ENCODE peak calls at places on chromosome 12, in six cellular contexts. Z is neuronal stem cell, E is H9, T is IMR-90, R is trophoblast cell, D is H1. V is an unnamed sample. For H3K4me1, the result is how much of the 10 kb centered on the place peaks cover.

GRCh38 chr12:130602251-130602650 is 113.8 kb downstream of the RIMBP2 start:
- DNase-seq in Z (no peak), E (no peak), T (no peak), R (no peak), D (no peak), V (no peak)

GRCh38 chr12:9064201-9064814 is 51.4 kb downstream of the A2M start:
- DNase-seq in Z (peak), E (peak), T (peak), R (peak), D (no peak), V (peak)

GRCh38 chr12:106097011-106097410 is 41.7 kb downstream of the NUAK1 start:
- DNase-seq in Z (no peak), E (no peak), T (peak), R (no peak), D (no peak), V (peak)

GRCh38 chr12:110543252-110543959 is 39.7 kb downstream of the PPTC7 start:
- DNase-seq in Z (no peak), E (no peak), T (peak), R (no peak), D (no peak), V (peak)

GRCh38 chr12:6063379-6063735 is 61.1 kb downstream of the VWF start:
- DNase-seq in Z (no peak), E (no peak), T (no peak), R (no peak), D (no peak), V (no peak)

GRCh38 chr12:4107436-4107878 is 166.1 kb upstream of the CCND2 start:
- DNase-seq in Z (no peak), E (peak), T (peak), R (peak), D (peak), V (peak)

GRCh38 chr12:7937867-7938506 is 2.0 kb upstream of the SLC2A3 start:
- DNase-seq in Z (no peak), E (no peak), T (no peak), R (no peak), D (no peak), V (peak)

GRCh38 chr12:105814283-105814682 is 324.5 kb downstream of the NUAK1 start:
- DNase-seq in Z (peak), E (no peak), T (no peak), R (no peak), D (no peak), V (no peak)

GRCh38 chr12:5377997-5378596 is 53.8 kb upstream of the NTF3 start:
- DNase-seq in Z (no peak), E (no peak), T (no peak), R (no peak), D (no peak), V (no peak)

GRCh38 chr12:57196439-57196838 is 20.2 kb upstream of the NXPH4 start:
- DNase-seq in Z (no peak), E (no peak), T (no peak), R (no peak), D (no peak), V (no peak)

GRCh38 chr12:55681142-55682077 is 26.3 kb downstream of the ITGA7 start:
- DNase-seq in Z (peak), E (peak), T (peak), R (peak), D (peak), V (peak)

GRCh38 chr12:115385141-115385540 is 701.2 kb upstream of the TBX3 start:
- DNase-seq in Z (no peak), E (no peak), T (no peak), R (peak), D (no peak), V (no peak)

GRCh38 chr12:93571854-93572711 is at the start of gene SOCS2:
- DNase-seq in Z (peak), E (peak), T (peak), R (peak), D (peak), V (peak)

GRCh38 chr12:13851828-13852227 is 129.6 kb downstream of the GRIN2B start:
- DNase-seq in Z (peak), E (peak), T (no peak), R (no peak), D (peak), V (no peak)

GRCh38 chr12:122097641-122098364 is 19.2 kb downstream of the MLXIP start:
- DNase-seq in Z (no peak), E (no peak), T (peak), R (peak), D (no peak), V (peak)

GRCh38 chr12:4992881-4993280 is 50.8 kb upstream of the KCNA5 start:
- DNase-seq in Z (no peak), E (no peak), T (no peak), R (no peak), D (no peak), V (no peak)

GRCh38 chr12:82627799-82628198 is 58.9 kb upstream of the TMTC2 start:
- DNase-seq in Z (no peak), E (peak), T (peak), R (peak), D (no peak), V (peak)

GRCh38 chr12:14695685-14696084 is 714 bp downstream of the GUCY2C start:
- DNase-seq in Z (no peak), E (no peak), T (no peak), R (no peak), D (no peak), V (no peak)

GRCh38 chr12:106766393-106766826 is 8.1 kb upstream of the RIC8B start:
- DNase-seq in Z (no peak), E (no peak), T (no peak), R (no peak), D (no peak), V (peak)

GRCh38 chr12:94650143-94651056 is at the start of gene TMCC3:
- DNase-seq in Z (peak), E (peak), T (no peak), R (peak), D (peak), V (peak)

GRCh38 chr12:54010972-54011664 is 2.3 kb downstream of the HOXC8 start:
- DNase-seq in Z (no peak), E (no peak), T (no peak), R (no peak), D (no peak), V (no peak)

GRCh38 chr12:66859751-66860440 is 181.0 kb upstream of the GRIP1 start:
- DNase-seq in Z (no peak), E (no peak), T (no peak), R (peak), D (no peak), V (no peak)

GRCh38 chr12:12399161-12399560 is 42.3 kb downstream of the BORCS5 start:
- DNase-seq in Z (no peak), E (no peak), T (no peak), R (no peak), D (no peak), V (no peak)
- H3K14ac ChIP-seq in Z (no peak), E (no peak), T (no peak), R (no peak), D (no peak), V (no peak)

DNA sequence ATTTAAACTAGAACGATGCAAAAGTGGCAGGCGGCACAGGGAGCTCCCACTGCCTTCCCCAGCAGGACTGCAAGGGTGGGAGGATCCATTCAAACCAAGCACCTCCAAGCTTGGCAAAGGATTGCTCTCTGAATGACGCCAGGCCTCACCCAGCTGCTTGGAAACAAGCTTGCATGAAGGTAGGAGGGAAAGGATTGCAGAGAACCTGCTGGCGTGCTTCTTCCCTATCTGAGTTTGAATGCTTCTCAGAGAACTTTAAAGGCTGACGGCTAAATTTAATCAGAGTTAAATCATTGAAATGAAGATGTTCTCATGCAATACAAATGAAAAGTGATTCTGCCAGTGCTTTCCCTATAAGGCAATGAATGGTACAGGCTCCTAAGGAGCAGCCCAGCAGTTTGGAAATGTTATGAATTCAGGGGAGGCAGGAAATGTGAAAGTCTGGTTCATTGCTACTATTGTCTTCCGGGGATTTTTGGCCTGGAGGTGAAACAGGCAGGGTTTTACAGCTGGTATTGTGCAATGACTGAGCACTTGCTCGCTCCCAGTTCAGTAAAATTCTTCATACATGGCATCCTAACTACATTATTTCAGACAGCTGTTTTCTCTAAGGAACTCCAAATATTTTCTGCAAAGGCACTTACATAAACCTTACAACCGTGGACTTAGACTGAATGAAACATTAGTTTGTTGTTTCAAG is 31.9 kb upstream of the DUSP6 start:
- DNase-seq in Z (no peak), E (peak), T (peak), R (peak), D (peak), V (peak)
- H3K9ac ChIP-seq in Z (no peak), E (no peak), T (peak), R (no peak), D (no peak), V (peak)

GRCh38 chr12:49059385-49060232 is 985 bp downstream of the KMT2D start:
- DNase-seq in Z (no peak), E (no peak), T (no peak), R (peak), D (peak), V (peak)
- H3K4me1 ChIP-seq in Z (under half), E (under half), T (under half), R (under half), D (under half), V (under half)

DNA sequence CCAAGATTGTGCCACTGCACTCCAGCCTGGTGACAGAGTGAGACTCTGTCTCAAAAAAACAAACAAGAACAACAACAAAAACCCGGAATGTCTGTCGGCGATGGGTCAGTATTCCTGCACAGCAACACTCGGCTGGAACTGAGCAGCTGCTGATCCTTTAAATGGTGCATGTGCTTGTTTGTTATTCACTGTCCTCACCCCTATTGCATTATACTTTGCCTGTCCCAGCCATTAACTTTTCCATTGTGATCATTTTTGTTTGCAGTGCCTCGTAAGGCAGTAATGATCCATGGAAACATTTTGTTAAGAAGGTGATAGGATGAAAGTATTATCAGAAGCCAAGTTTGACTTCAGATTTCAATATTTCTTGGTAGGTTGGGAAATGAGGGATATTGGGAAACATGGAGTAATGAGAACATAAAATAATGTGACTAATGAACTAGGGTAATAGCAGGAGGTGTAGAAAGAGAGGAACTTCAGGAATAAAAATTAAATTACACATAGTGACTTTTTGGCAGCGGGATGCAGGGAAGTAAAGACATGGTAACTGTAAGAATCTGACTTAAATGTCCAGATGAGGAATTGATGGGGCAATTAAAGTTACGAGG is 6.1 kb downstream of the ACSS3 start:
- DNase-seq in Z (no peak), E (no peak), T (no peak), R (no peak), D (no peak), V (no peak)
- H3K14ac ChIP-seq in Z (no peak), E (no peak), T (no peak), R (no peak), D (no peak), V (no peak)

GRCh38 chr12:124941170-124941527 is 26.7 kb upstream of the UBC start:
- DNase-seq in Z (no peak), E (no peak), T (no peak), R (no peak), D (no peak), V (no peak)
- H3K9ac ChIP-seq in Z (no peak), E (no peak), T (peak), R (no peak), D (no peak), V (peak)

GRCh38 chr12:27180862-27181261 is 63.2 kb upstream of the STK38L start:
- DNase-seq in Z (no peak), E (no peak), T (no peak), R (peak), D (no peak), V (no peak)
- H3K4me1 ChIP-seq in Z (under half), E (under half), T (under half), R (under half), D (under half), V (under half)

GRCh38 chr12:41188058-41188840 is at the start of gene PDZRN4:
- DNase-seq in Z (peak), E (peak), T (no peak), R (no peak), D (peak), V (peak)
- H3K14ac ChIP-seq in Z (peak), E (no peak), T (no peak), R (no peak), D (no peak), V (no peak)

DNA sequence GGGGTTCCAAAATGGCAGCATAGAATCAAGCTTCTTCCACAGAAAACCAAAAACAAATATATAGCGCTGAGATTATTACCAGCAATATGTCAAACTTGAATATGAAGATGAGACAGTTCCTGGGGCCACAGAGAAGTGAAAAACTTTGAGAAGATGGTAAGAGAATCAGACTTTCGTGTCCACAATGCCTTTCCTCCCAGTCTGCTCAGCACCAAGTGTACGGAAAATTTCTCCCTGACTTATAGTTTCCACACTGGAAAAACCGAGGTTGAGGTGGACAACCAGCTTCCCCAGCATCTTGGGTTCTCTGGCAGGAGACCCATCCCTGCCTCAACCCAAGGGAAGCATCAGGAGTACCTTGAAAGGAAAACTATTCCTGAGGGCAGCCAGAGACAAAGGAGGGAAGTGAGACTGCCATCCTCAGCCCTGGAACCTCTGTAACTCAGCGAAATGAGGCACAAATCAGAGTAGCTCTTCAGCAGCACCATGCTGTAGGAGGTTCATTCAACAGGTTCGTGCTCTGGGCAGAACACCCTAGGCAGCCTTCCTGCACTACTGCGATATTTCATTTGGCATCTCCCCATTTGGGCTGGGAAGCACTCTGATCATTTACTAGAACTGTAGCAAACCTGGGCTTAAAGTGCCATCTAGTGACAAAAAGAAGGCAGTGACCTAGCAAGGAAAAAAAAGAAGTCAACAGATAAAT is 52.4 kb upstream of the CAPRIN2 start:
- DNase-seq in Z (peak), E (peak), T (peak), R (peak), D (peak), V (peak)
- H3K9ac ChIP-seq in Z (no peak), E (no peak), T (peak), R (no peak), D (no peak), V (peak)

DNA sequence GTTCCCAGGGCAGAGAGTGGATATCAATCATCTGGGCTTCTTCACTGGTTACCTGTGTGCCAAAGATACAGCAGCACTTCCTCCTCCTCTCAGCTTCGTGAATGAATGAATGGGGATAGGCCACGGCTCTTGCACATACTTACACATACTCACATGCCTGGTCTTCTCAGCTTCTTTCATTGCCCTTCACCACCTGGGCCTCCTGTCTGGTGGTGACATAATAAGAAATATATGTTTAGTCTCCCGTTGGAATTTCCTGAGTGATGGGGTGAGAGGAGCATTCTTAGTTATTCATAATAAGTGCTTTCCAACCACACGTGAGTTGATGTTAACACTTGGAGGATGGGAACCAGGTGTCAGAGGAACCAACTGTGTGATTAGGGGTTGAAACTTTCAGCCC is 268.1 kb upstream of the RMST start:
- DNase-seq in Z (no peak), E (no peak), T (no peak), R (peak), D (no peak), V (no peak)
- H3K4me1 ChIP-seq in Z (under half), E (under half), T (under half), R (under half), D (under half), V (under half)

V was measured in mesenchymal stem cell.